ENCODE peak calls at places on chromosomes 6 and 20, in five cellular contexts. P, Y, Q, G and N are unnamed samples.

GRCh38 chr20:57252559-57253162 is 13.8 kb downstream of the BMP7 start:
- DNase-seq in P (no peak), Y (no peak), Q (no peak), G (no peak), N (no peak)

GRCh38 chr6:128919412-128919811 is 36.5 kb downstream of the LAMA2 start:
- DNase-seq in P (no peak), Y (no peak), Q (no peak), G (no peak), N (no peak)

GRCh38 chr6:110900028-110900598 is 25.5 kb downstream of the AMD1 start:
- DNase-seq in P (no peak), Y (no peak), Q (no peak), G (no peak), N (no peak)

GRCh38 chr6:73586416-73586974 is 65.7 kb upstream of the EEF1A1 start:
- DNase-seq in P (no peak), Y (no peak), Q (no peak), G (no peak), N (no peak)

GRCh38 chr6:35294308-35294945 is 3.2 kb upstream of the DEF6 start:
- DNase-seq in P (no peak), Y (peak; percentile 65), Q (peak; percentile 24), G (peak; percentile 45), N (no peak)

GRCh38 chr6:112701201-112701600 is 354.1 kb downstream of the RFPL4B start:
- DNase-seq in P (no peak), Y (no peak), Q (peak; percentile 15), G (peak; percentile 42), N (no peak)

GRCh38 chr6:41563060-41563776 is 17.0 kb downstream of the FOXP4 start:
- DNase-seq in P (no peak), Y (no peak), Q (no peak), G (no peak), N (no peak)

GRCh38 chr20:48605364-48606116 is 222.3 kb downstream of the PREX1 start:
- DNase-seq in P (no peak), Y (no peak), Q (no peak), G (no peak), N (no peak)

GRCh38 chr6:118650500-118651281 is 700 bp downstream of the CEP85L start:
- DNase-seq in P (no peak), Y (peak; percentile 69), Q (peak; percentile 55), G (peak; percentile 59), N (peak; percentile 31)

GRCh38 chr6:106659859-106660258 is 30.5 kb downstream of the QRSL1 start:
- DNase-seq in P (no peak), Y (no peak), Q (no peak), G (no peak), N (no peak)

GRCh38 chr6:48978016-48978415 is 485.0 kb downstream of the MMUT start:
- DNase-seq in P (no peak), Y (no peak), Q (no peak), G (no peak), N (no peak)

GRCh38 chr6:28683945-28684538 is 158.4 kb downstream of the GPX5 start:
- DNase-seq in P (no peak), Y (peak; percentile 69), Q (no peak), G (no peak), N (no peak)

GRCh38 chr6:1068905-1069304 is 243.0 kb upstream of the FOXQ1 start:
- DNase-seq in P (no peak), Y (no peak), Q (no peak), G (no peak), N (no peak)

GRCh38 chr6:18509871-18510643 is 122.9 kb downstream of the RNF144B start:
- DNase-seq in P (no peak), Y (no peak), Q (no peak), G (no peak), N (no peak)

GRCh38 chr6:118784641-118785164 is 109.2 kb upstream of the ASF1A start:
- DNase-seq in P (no peak), Y (peak; percentile 14), Q (no peak), G (peak; percentile 40), N (no peak)

GRCh38 chr6:152338335-152339125 is 298.6 kb downstream of the SYNE1 start:
- DNase-seq in P (no peak), Y (peak; percentile 33), Q (peak; percentile 63), G (peak; percentile 64), N (peak; percentile 43)

GRCh38 chr20:6974819-6975218 is 207.3 kb downstream of the BMP2 start:
- DNase-seq in P (no peak), Y (no peak), Q (no peak), G (no peak), N (no peak)

GRCh38 chr20:324177-325042 is 942 bp upstream of the SOX12 start:
- DNase-seq in P (no peak), Y (peak; percentile 93), Q (peak; percentile 93), G (peak; percentile 92), N (peak; percentile 75)
- TF ChIP-seq CTCF in P (peak; percentile 48), Y (peak; percentile 49), Q (peak; percentile 27), G (no peak), N (no peak)

GRCh38 chr6:136548582-136549330 is 1.5 kb downstream of the MAP7 start:
- DNase-seq in P (no peak), Y (no peak), Q (no peak), G (no peak), N (no peak)

GRCh38 chr6:136549359-136550044 is 720 bp downstream of the MAP7 start:
- DNase-seq in P (no peak), Y (peak; percentile 56), Q (no peak), G (peak; percentile 48), N (no peak)

GRCh38 chr6:136547871-136548270 is 2.4 kb downstream of the MAP7 start:
- DNase-seq in P (no peak), Y (no peak), Q (no peak), G (no peak), N (no peak)

GRCh38 chr6:136546321-136546720 is 3.9 kb downstream of the MAP7 start:
- DNase-seq in P (no peak), Y (no peak), Q (no peak), G (no peak), N (no peak)

DNA sequence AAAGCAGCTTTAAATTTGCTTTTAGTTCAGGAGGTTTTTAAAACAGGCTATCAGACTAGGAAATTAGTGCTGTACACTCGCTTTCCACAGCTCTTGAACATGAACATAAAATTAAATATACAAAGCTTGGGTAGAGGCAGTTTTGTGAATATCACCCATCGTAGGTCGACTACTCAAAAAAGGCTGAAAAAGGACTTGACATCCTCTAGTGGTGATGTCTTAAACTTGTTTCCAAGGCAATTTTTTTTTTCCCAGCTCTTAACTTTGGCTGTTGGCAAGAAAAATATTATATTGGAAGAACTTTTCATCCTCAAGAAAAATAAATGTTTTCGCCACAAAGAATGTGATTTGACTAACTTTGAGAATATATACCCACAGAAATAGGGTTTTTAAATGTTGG is 2.9 kb downstream of the MAP7 start:
- DNase-seq in P (no peak), Y (peak; percentile 43), Q (no peak), G (no peak), N (no peak)
- TF ChIP-seq CTCF in P (peak; percentile 85), Y (peak; percentile 63), Q (no peak), G (peak; percentile 57), N (no peak)

DNA sequence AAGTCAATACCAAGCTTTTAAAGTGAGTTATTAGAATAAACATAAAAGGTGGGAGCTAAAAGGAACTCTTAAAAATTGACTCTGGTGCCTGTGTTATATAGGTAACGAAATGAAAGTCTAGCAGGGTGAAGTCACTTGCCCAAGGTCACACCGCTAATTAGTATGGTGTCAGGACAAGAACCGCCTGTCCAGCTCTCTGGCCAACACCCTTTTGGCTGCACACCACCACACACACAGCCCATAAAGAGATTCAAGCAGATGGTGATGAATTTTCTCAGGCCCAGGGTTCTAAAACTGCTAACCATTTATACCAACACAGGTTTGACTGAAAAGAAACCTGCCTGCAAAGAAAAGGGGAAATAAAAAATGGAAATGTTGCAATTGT is 20.2 kb downstream of the GFOD1 start:
- DNase-seq in P (no peak), Y (no peak), Q (no peak), G (no peak), N (no peak)
- TF ChIP-seq CTCF in P (no peak), Y (no peak), Q (no peak), G (no peak), N (no peak)

GRCh38 chr20:31677553-31678260 is 40.0 kb downstream of the COX4I2 start:
- DNase-seq in P (no peak), Y (no peak), Q (no peak), G (no peak), N (no peak)

GRCh38 chr20:31676534-31677030 is 38.9 kb downstream of the COX4I2 start:
- DNase-seq in P (no peak), Y (no peak), Q (no peak), G (no peak), N (no peak)

GRCh38 chr20:31680286-31681127 is 42.2 kb downstream of the BCL2L1 start:
- DNase-seq in P (no peak), Y (no peak), Q (no peak), G (no peak), N (no peak)

GRCh38 chr20:31679357-31680285 is 41.9 kb downstream of the COX4I2 start:
- DNase-seq in P (no peak), Y (no peak), Q (no peak), G (no peak), N (no peak)

DNA sequence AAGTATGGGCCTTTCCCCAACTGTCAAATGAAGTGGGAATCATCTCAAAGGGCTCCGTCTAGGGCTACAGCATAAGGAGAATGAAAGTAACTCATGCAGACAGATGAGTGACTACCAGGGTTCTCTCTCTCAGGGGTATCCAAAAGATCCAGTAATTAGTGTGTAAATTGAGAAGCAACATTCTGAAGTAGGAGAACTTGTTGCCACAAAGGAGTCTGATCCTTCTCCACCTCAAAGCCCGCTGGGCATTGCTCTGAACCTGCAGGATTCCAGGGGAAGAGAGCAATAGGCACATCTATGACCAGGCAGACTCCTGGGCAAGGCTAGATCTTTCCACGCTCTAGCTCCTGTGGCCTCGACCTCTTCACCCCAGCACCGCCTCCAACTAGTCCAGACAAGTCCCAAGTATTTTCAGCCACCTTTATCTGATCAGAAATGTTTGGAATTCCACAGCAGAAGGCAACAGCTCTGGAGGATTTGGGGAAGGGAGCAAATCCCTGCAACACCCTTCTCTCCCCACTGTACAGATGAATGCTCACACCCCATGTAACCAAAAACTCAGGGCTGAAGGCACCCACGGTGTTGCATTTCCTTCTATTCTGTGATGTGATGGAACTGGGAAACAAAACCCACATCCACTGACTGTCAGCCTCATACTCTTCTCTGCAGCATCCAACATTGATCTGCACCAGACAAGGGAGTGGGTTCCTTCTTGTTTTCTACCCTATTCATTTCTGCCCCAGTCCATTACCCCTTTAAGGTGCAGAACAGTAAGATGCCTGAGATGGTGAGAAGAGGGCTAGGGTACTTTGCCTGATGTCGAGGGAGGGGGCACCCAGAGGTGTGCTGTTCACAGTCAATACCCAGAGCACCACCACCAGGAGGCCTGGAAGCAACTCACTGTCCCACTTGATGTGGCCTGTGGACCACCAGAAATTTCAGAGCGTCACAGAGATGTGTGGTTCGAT is 41.0 kb downstream of the COX4I2 start:
- DNase-seq in P (no peak), Y (peak; percentile 54), Q (no peak), G (no peak), N (no peak)
- TF ChIP-seq CTCF in P (no peak), Y (no peak), Q (no peak), G (no peak), N (no peak)

GRCh38 chr20:2421247-2421646 is 40.5 kb downstream of the TGM6 start:
- DNase-seq in P (no peak), Y (no peak), Q (no peak), G (no peak), N (no peak)
- TF ChIP-seq CTCF in P (peak; percentile 7), Y (peak; percentile 17), Q (no peak), G (no peak), N (no peak)

GRCh38 chr20:31568041-31568731 is 36.9 kb upstream of the ID1 start:
- DNase-seq in P (no peak), Y (no peak), Q (no peak), G (no peak), N (no peak)
- TF ChIP-seq CTCF in P (no peak), Y (no peak), Q (no peak), G (no peak), N (no peak)